ENCODE peak calls at places on chromosomes 6 and 20, in five cellular contexts. I is H4; E is hepatic stellate cell; D is activated effector memory CD4-positive, alpha-beta T cell treated with anti-CD3 and anti-CD28 coated beads, Interleukin-2, amount 50 U/mL, for 16 hours; X is NCI-H1436. R is an unnamed sample.

GRCh38 chr20:35615667-35616464 is at the start of gene SPAG4:
- DNase-seq in I (peak), E (peak), D (peak), X (peak), R (peak)

GRCh38 chr6:37049990-37050853 is 44.8 kb downstream of the FGD2 start:
- DNase-seq in I (no peak), E (no peak), D (peak), X (no peak), R (no peak)

GRCh38 chr6:169997930-169998218 is 246.5 kb downstream of the ERMARD start:
- DNase-seq in I (no peak), E (no peak), D (no peak), X (no peak), R (no peak)

GRCh38 chr6:101276066-101276465 is 117.4 kb upstream of the GRIK2 start:
- DNase-seq in I (no peak), E (no peak), D (no peak), X (no peak), R (no peak)

GRCh38 chr6:162541019-162541601 is 186.5 kb downstream of the PRKN start:
- DNase-seq in I (no peak), E (no peak), D (no peak), X (no peak), R (no peak)

GRCh38 chr6:27188885-27189418 is 58.5 kb upstream of the PRSS16 start:
- DNase-seq in I (peak), E (peak), D (peak), X (peak), R (peak)

GRCh38 chr20:24963672-24964517 is 14.8 kb downstream of the CST7 start:
- DNase-seq in I (no peak), E (no peak), D (no peak), X (no peak), R (no peak)

GRCh38 chr20:52410182-52410647 is 218.6 kb upstream of the ZFP64 start:
- DNase-seq in I (peak), E (no peak), D (peak), X (no peak), R (no peak)

GRCh38 chr6:106253194-106253593 is 72.4 kb downstream of the ATG5 start:
- DNase-seq in I (peak), E (peak), D (no peak), X (no peak), R (peak)

R was measured in AG08396.